ENCODE peak calls at places on chromosomes 16 and 17, in nine cellular contexts. B, C, F, Y, D, V, G, M and Z are unnamed samples.

GRCh38 chr16:19153876-19154275 is 14.2 kb upstream of the SYT17 start:
- DNase-seq in G (no peak), M (no peak), D (peak), B (no peak), C (no peak), Y (no peak), V (no peak), F (peak), Z (peak)

GRCh38 chr17:16430650-16431049 is 15.3 kb downstream of the TRPV2 start:
- DNase-seq in D (no peak), B (no peak), F (no peak), C (no peak), Y (no peak), G (no peak), M (no peak), V (no peak), Z (no peak)

GRCh38 chr17:2174471-2175293 is 119.8 kb downstream of the HIC1 start:
- DNase-seq in C (peak), Y (no peak), B (peak), V (peak), F (peak), D (no peak), M (peak), G (no peak), Z (no peak)

GRCh38 chr16:46884513-46885293 is 541 bp downstream of the GPT2 start:
- DNase-seq in V (no peak), F (peak), C (no peak), Y (no peak), B (no peak), M (peak), G (no peak), D (no peak), Z (peak)

GRCh38 chr17:81481011-81481799 is 31.4 kb downstream of the ACTG1 start:
- DNase-seq in C (no peak), D (peak), M (peak), F (no peak), B (peak), V (peak), Y (peak), G (peak), Z (no peak)

GRCh38 chr17:3983945-3984484 is 19.8 kb upstream of the ATP2A3 start:
- DNase-seq in F (no peak), C (no peak), Y (no peak), D (no peak), B (no peak), G (no peak), V (peak), M (peak), Z (peak)

GRCh38 chr17:1736348-1737281 is 6.1 kb upstream of the SERPINF2 start:
- DNase-seq in C (peak), V (peak), M (peak), G (no peak), F (peak), Y (peak), B (no peak), D (peak), Z (peak)

GRCh38 chr16:11613381-11614303 is 26.9 kb upstream of the LITAF start:
- DNase-seq in V (no peak), D (no peak), B (peak), G (peak), Y (peak), C (no peak), F (no peak), M (no peak), Z (peak)

GRCh38 chr17:63537001-63537400 is 13.3 kb upstream of the DCAF7 start:
- DNase-seq in G (no peak), D (no peak), Y (no peak), C (no peak), V (no peak), B (no peak), M (no peak), F (no peak), Z (no peak)

GRCh38 chr16:87132361-87133014 is 184.7 kb downstream of the C16orf95 start:
- DNase-seq in G (no peak), F (no peak), Y (no peak), D (no peak), B (peak), C (peak), V (peak), M (peak), Z (no peak)

DNA sequence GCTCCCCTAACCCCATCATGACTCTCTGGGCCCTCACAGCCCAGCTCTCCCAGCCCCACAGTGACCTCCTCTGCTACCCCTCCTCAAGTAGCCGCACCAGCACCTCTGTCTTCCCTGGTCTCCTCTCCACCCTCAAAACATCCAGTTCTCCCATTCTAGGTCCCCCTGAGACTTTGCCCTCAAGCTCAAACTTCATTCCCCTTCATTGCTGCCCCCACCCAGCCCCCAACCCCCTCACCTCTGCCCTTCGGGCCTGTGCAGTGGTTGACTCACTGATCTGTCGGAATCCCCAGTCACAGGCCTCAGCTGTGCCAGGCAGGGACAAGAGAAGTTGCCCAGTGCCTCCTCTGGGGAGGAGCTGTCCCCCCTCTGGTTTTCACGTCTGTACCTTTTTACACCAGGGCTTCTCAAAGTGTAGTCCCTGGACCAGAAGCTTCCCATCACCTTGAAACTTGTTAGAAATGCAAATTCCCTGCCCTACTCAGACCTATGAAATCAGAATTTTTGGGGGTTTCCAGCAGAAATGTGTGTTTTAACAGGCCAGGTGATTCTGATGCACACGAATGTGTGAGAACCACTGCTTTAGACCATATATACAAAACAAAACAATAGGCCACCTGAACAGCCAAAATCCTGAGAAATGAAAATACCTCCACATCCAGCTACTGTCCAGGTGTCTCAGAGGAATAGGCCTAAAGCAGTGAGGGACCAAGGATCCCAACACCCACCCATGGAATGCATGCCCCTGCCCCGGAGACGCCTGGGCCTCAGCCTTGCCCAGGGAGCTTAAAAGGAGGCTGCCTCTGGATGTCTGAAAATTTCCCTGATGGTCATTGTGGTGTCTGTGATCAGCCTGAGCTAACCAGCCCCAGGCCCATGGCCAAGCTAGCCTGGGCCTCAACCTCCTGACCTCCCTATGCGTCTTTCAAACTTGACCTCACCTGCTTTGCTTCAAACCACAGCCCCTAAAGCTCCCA is 853 bp upstream of the DOK4 start:
- DNase-seq in B (no peak), Y (no peak), G (no peak), V (no peak), C (no peak), F (no peak), M (no peak), D (no peak), Z (peak)
- H3K4me3 ChIP-seq in B (peak), Y (peak), G (peak), V (peak), C (peak), F (peak), M (peak), D (no peak), Z (peak)

GRCh38 chr17:8986295-8986694 is 20.8 kb upstream of the PIK3R5 start:
- DNase-seq in V (no peak), G (no peak), Y (no peak), F (no peak), M (no peak), C (no peak), B (no peak), D (no peak), Z (no peak)
- TF ChIP-seq CTCF in V (no peak), G (peak), Y (no peak), F (no peak), M (peak), C (no peak), B (no peak), D (peak), Z (no peak)

GRCh38 chr17:28142355-28142754 is 99.9 kb downstream of the NLK start:
- DNase-seq in G (no peak), B (no peak), Y (no peak), D (no peak), M (no peak), C (no peak), V (no peak), F (no peak), Z (no peak)
- H3K4me3 ChIP-seq in G (no peak), B (no peak), Y (no peak), D (no peak), M (no peak), C (no peak), V (no peak), F (no peak), Z (no peak)

DNA sequence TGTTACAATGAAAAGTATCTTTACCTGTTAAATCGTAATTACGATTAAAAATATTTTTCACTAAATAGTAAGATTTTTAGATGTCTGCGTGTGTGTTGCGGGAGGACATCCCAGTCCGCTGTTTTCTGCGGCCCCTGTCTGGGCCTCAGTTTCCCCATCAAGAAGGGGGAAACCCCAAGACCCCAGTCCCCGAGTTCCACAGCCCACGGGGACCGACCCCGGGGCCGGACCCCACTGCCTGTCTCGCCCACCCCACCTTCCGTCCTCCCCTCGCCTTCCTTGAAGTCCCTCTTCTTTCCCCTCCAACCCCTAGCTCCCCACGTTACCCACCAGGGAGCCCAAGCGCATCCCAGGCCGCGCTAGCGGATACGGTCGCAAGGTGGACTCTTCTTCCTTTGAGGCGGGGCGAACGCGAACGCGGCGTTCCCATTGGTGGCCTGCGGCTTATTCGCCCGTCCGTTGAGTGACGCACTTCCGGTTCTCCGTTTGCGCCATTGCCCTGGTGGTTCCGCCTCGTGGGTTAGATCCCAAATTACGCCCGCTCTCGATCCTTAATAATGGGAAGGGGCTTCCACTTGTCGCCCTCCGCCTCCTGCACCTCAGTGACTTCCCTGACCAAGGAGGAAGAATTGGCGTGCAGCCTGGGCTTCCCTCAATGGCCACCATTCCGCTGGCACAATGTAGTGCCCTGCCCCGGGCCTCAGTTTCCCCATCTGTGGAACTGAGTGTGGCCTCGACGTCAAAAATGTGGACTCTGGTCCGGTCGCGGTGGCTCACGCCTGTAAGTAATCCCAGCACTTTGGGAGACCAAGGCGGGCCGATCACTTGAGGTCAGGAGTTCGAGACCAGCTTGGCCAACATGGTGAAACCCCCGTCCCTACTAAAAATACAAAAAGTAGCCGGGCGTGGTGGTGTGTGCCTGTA is at the start of gene NSMCE1:
- DNase-seq in Y (peak), G (peak), F (peak), M (peak), V (peak), B (peak), D (peak), C (peak), Z (peak)
- TF ChIP-seq CTCF in Y (peak), G (no peak), F (peak), M (no peak), V (peak), B (peak), D (no peak), C (no peak), Z (no peak)

GRCh38 chr17:4998666-4999428 is 1.1 kb downstream of the KIF1C start:
- DNase-seq in G (no peak), V (no peak), D (peak), B (no peak), M (no peak), C (no peak), F (no peak), Y (peak), Z (peak)

GRCh38 chr17:4998027-4998665 is 396 bp downstream of the KIF1C start:
- DNase-seq in V (peak), Y (peak), M (no peak), B (no peak), G (no peak), D (peak), F (no peak), C (no peak), Z (no peak)

GRCh38 chr17:5002121-5002788 is 4.5 kb downstream of the KIF1C start:
- DNase-seq in G (no peak), D (no peak), V (no peak), C (no peak), B (no peak), F (no peak), Y (no peak), M (no peak), Z (no peak)

GRCh38 chr17:4999429-5000093 is 1.8 kb downstream of the KIF1C start:
- DNase-seq in B (no peak), D (no peak), C (no peak), M (no peak), G (no peak), F (no peak), V (no peak), Y (no peak), Z (no peak)

DNA sequence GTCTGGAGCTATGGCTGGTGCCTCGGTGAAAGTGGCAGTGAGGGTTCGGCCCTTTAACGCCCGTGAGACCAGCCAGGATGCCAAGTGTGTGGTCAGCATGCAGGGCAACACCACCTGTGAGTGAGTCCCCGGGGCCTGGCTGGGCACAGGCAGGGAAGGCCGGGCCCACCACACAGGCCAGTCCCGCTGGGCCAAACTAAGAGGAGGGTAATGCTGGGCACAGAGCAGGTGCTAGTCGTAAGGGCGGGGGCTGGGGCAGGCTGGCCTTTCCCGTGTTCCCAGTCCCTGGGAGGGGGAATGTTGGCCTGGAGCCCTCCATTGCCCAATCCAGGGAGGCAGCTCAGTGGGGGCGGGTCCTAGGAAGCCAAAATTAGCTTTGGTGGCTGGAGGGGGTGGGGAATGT is 2.5 kb downstream of the KIF1C start:
- DNase-seq in V (peak), F (no peak), Y (peak), D (no peak), M (peak), G (no peak), B (peak), C (no peak), Z (no peak)
- H3K4me3 ChIP-seq in V (peak), F (no peak), Y (peak), D (no peak), M (peak), G (no peak), B (peak), C (peak), Z (no peak)

GRCh38 chr17:50480142-50480764 is 1.6 kb downstream of the RSAD1 start:
- DNase-seq in Y (no peak), M (no peak), C (no peak), V (no peak), D (no peak), F (no peak), B (no peak), G (no peak), Z (no peak)

GRCh38 chr17:50478391-50479361 is at the start of gene RSAD1:
- DNase-seq in B (peak), C (peak), F (peak), M (peak), G (peak), Y (peak), D (peak), V (peak), Z (peak)

GRCh38 chr17:50477976-50478375 is 684 bp upstream of the RSAD1 start:
- DNase-seq in V (no peak), C (no peak), M (no peak), G (no peak), D (no peak), B (no peak), Y (no peak), F (no peak), Z (no peak)

GRCh38 chr17:50480854-50481490 is 2.3 kb downstream of the RSAD1 start:
- DNase-seq in B (no peak), G (no peak), Y (no peak), M (no peak), D (no peak), C (no peak), V (no peak), F (no peak), Z (no peak)

GRCh38 chr17:50479522-50480141 is 972 bp downstream of the RSAD1 start:
- DNase-seq in D (peak), Y (peak), G (peak), F (peak), B (no peak), M (peak), C (no peak), V (peak), Z (peak)
- TF ChIP-seq CTCF in D (peak), Y (peak), G (peak), F (peak), B (no peak), M (peak), C (peak), V (peak), Z (peak)

GRCh38 chr17:31319253-31319661 is 2.2 kb downstream of the EVI2A start:
- DNase-seq in D (no peak), B (no peak), G (no peak), C (no peak), F (no peak), M (no peak), V (no peak), Y (no peak), Z (peak)

GRCh38 chr17:31321481-31321880 is at the start of gene EVI2A:
- DNase-seq in V (peak), Y (no peak), G (peak), F (no peak), C (peak), M (peak), D (no peak), B (no peak), Z (peak)

GRCh38 chr17:31320231-31320630 is 1.2 kb downstream of the EVI2A start:
- DNase-seq in F (no peak), G (no peak), C (no peak), M (no peak), V (no peak), B (no peak), Y (no peak), D (no peak), Z (peak)

GRCh38 chr17:31321971-31322370 is 549 bp upstream of the EVI2A start:
- DNase-seq in Y (no peak), B (no peak), V (no peak), F (no peak), C (no peak), M (no peak), G (no peak), D (no peak), Z (no peak)

DNA sequence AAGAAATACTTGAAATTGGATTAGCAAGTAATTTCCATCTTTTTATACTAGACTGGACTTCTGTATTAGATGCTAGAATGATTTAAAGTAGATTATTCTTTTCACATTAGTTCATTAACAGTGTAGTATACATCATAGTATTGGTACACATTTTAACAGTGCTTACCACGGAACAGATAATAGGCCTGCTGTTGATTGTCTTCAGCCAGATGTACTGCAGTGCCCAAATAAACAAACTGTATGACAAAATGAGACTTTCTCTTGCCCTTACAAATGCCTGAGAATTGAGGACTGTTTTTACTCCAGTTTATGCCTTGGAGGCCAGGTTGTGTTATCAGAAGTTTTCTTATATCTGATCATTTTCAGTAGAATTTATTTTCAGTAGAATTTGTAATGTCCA is 631 bp downstream of the EVI2A start:
- DNase-seq in B (no peak), F (no peak), C (no peak), Y (no peak), V (peak), D (no peak), G (no peak), M (peak), Z (peak)
- H3K4me3 ChIP-seq in B (peak), F (no peak), C (peak), Y (peak), V (no peak), D (no peak), G (peak), M (no peak), Z (peak)

GRCh38 chr16:85321856-85322271 is 209.6 kb upstream of the CIBAR2 start:
- DNase-seq in B (peak), F (peak), G (no peak), C (peak), D (no peak), Y (peak), M (peak), V (peak), Z (no peak)
- TF ChIP-seq CTCF in B (peak), F (no peak), G (no peak), C (no peak), D (no peak), Y (no peak), M (no peak), V (peak), Z (no peak)

GRCh38 chr16:88634994-88635670 is 3.2 kb upstream of the IL17C start:
- DNase-seq in M (no peak), F (no peak), D (no peak), B (no peak), C (no peak), G (no peak), Y (no peak), V (no peak), Z (no peak)
- H3K4me3 ChIP-seq in M (peak), F (no peak), D (no peak), B (peak), C (peak), G (peak), Y (peak), V (peak), Z (peak)

GRCh38 chr16:10015397-10015796 is 166.8 kb downstream of the GRIN2A start:
- DNase-seq in G (no peak), V (no peak), M (no peak), Y (no peak), F (no peak), B (no peak), D (no peak), C (no peak), Z (no peak)
- TF ChIP-seq CTCF in G (no peak), V (no peak), M (no peak), Y (no peak), F (no peak), B (no peak), D (no peak), C (no peak), Z (no peak)